ENCODE peak calls at places on chromosomes 11 and 22, in six cellular contexts. One of them, this sample, is unnamed.

GRCh38 chr11:61071208-61071681 is 31.0 kb upstream of the CD5 start:
- DNase-seq in transverse colon: peak
- DNase-seq in GM23338: no peak
- DNase-seq in stomach: no peak
- DNase-seq in MM.1S: no peak
- DNase-seq in activated CD8-positive, alpha-beta T cell treated with anti-CD3 and anti-CD28 coated beads for 36 hours: peak
- DNase-seq in this sample: peak

GRCh38 chr11:69416123-69416475 is 65.4 kb upstream of the LINC01488 start:
- DNase-seq in MM.1S: no peak
- DNase-seq in GM23338: no peak
- DNase-seq in activated CD8-positive, alpha-beta T cell treated with anti-CD3 and anti-CD28 coated beads for 36 hours: no peak
- DNase-seq in stomach: no peak
- DNase-seq in transverse colon: no peak
- DNase-seq in this sample: no peak

GRCh38 chr11:133927690-133928627 is 28.8 kb downstream of the IGSF9B start:
- DNase-seq in stomach: peak
- DNase-seq in transverse colon: peak
- DNase-seq in GM23338: peak
- DNase-seq in MM.1S: peak
- DNase-seq in activated CD8-positive, alpha-beta T cell treated with anti-CD3 and anti-CD28 coated beads for 36 hours: peak
- DNase-seq in this sample: peak

GRCh38 chr11:1049911-1050580 is 13.5 kb upstream of the MUC6 start:
- DNase-seq in GM23338: no peak
- DNase-seq in transverse colon: no peak
- DNase-seq in stomach: no peak
- DNase-seq in MM.1S: no peak
- DNase-seq in activated CD8-positive, alpha-beta T cell treated with anti-CD3 and anti-CD28 coated beads for 36 hours: no peak
- DNase-seq in this sample: no peak

GRCh38 chr11:58039589-58039988 is 8.8 kb downstream of the OR6Q1 start:
- DNase-seq in activated CD8-positive, alpha-beta T cell treated with anti-CD3 and anti-CD28 coated beads for 36 hours: no peak
- DNase-seq in stomach: no peak
- DNase-seq in MM.1S: no peak
- DNase-seq in GM23338: no peak
- DNase-seq in transverse colon: no peak
- DNase-seq in this sample: no peak

GRCh38 chr11:72569966-72570892 is 104.0 kb downstream of the PDE2A start:
- DNase-seq in activated CD8-positive, alpha-beta T cell treated with anti-CD3 and anti-CD28 coated beads for 36 hours: no peak
- DNase-seq in transverse colon: no peak
- DNase-seq in stomach: peak
- DNase-seq in MM.1S: no peak
- DNase-seq in GM23338: no peak
- DNase-seq in this sample: no peak

GRCh38 chr22:46336119-46337078 is 885 bp downstream of the TRMU start:
- DNase-seq in GM23338: peak
- DNase-seq in transverse colon: peak
- DNase-seq in stomach: peak
- DNase-seq in activated CD8-positive, alpha-beta T cell treated with anti-CD3 and anti-CD28 coated beads for 36 hours: peak
- DNase-seq in MM.1S: peak
- DNase-seq in this sample: no peak

GRCh38 chr11:107651672-107652071 is 60.2 kb downstream of the SLN start:
- DNase-seq in MM.1S: no peak
- DNase-seq in activated CD8-positive, alpha-beta T cell treated with anti-CD3 and anti-CD28 coated beads for 36 hours: no peak
- DNase-seq in stomach: no peak
- DNase-seq in GM23338: peak
- DNase-seq in transverse colon: no peak
- DNase-seq in this sample: no peak

GRCh38 chr22:46042786-46043185 is 65.8 kb upstream of the WNT7B start:
- DNase-seq in MM.1S: no peak
- DNase-seq in GM23338: no peak
- DNase-seq in transverse colon: no peak
- DNase-seq in activated CD8-positive, alpha-beta T cell treated with anti-CD3 and anti-CD28 coated beads for 36 hours: no peak
- DNase-seq in stomach: peak
- DNase-seq in this sample: no peak

GRCh38 chr11:70478194-70478890 is 80.0 kb downstream of the CTTN start:
- DNase-seq in transverse colon: no peak
- DNase-seq in MM.1S: no peak
- DNase-seq in GM23338: no peak
- DNase-seq in stomach: no peak
- DNase-seq in activated CD8-positive, alpha-beta T cell treated with anti-CD3 and anti-CD28 coated beads for 36 hours: no peak
- DNase-seq in this sample: no peak

GRCh38 chr11:22666320-22666699 is at the start of gene GAS2:
- DNase-seq in activated CD8-positive, alpha-beta T cell treated with anti-CD3 and anti-CD28 coated beads for 36 hours: no peak
- DNase-seq in MM.1S: no peak
- DNase-seq in GM23338: peak
- DNase-seq in transverse colon: no peak
- DNase-seq in stomach: no peak
- DNase-seq in this sample: no peak

GRCh38 chr11:71095294-71095850 is 157.0 kb downstream of the SHANK2 start:
- DNase-seq in activated CD8-positive, alpha-beta T cell treated with anti-CD3 and anti-CD28 coated beads for 36 hours: no peak
- DNase-seq in stomach: no peak
- DNase-seq in GM23338: no peak
- DNase-seq in transverse colon: no peak
- DNase-seq in MM.1S: no peak
- DNase-seq in this sample: no peak

GRCh38 chr11:108112059-108112458 is 9.3 kb upstream of the ACAT1 start:
- DNase-seq in stomach: no peak
- DNase-seq in activated CD8-positive, alpha-beta T cell treated with anti-CD3 and anti-CD28 coated beads for 36 hours: no peak
- DNase-seq in transverse colon: no peak
- DNase-seq in MM.1S: no peak
- DNase-seq in GM23338: no peak
- DNase-seq in this sample: no peak

GRCh38 chr11:81655351-81655750 is 1078.3 kb downstream of the FAM181B start:
- DNase-seq in MM.1S: no peak
- DNase-seq in stomach: no peak
- DNase-seq in GM23338: no peak
- DNase-seq in transverse colon: no peak
- DNase-seq in activated CD8-positive, alpha-beta T cell treated with anti-CD3 and anti-CD28 coated beads for 36 hours: no peak
- DNase-seq in this sample: no peak

GRCh38 chr11:117803896-117804295 is 6.9 kb upstream of the DSCAML1 start:
- DNase-seq in activated CD8-positive, alpha-beta T cell treated with anti-CD3 and anti-CD28 coated beads for 36 hours: no peak
- DNase-seq in MM.1S: no peak
- DNase-seq in stomach: no peak
- DNase-seq in transverse colon: no peak
- DNase-seq in GM23338: no peak
- DNase-seq in this sample: no peak

GRCh38 chr22:43491737-43492136 is 79.9 kb downstream of the MPPED1 start:
- DNase-seq in stomach: no peak
- DNase-seq in GM23338: no peak
- DNase-seq in transverse colon: no peak
- DNase-seq in MM.1S: no peak
- DNase-seq in activated CD8-positive, alpha-beta T cell treated with anti-CD3 and anti-CD28 coated beads for 36 hours: no peak
- DNase-seq in this sample: no peak

GRCh38 chr11:64245797-64246623 is 733 bp downstream of the PPP1R14B start:
- DNase-seq in MM.1S: peak
- DNase-seq in GM23338: peak
- DNase-seq in transverse colon: peak
- DNase-seq in activated CD8-positive, alpha-beta T cell treated with anti-CD3 and anti-CD28 coated beads for 36 hours: peak
- DNase-seq in stomach: peak
- DNase-seq in this sample: no peak
- TF ChIP-seq CTCF in MM.1S: no peak
- TF ChIP-seq CTCF in GM23338: no peak
- TF ChIP-seq CTCF in transverse colon: peak
- TF ChIP-seq CTCF in activated CD8-positive, alpha-beta T cell treated with anti-CD3 and anti-CD28 coated beads for 36 hours: no peak
- TF ChIP-seq CTCF in stomach: no peak
- TF ChIP-seq CTCF in this sample: no peak

DNA sequence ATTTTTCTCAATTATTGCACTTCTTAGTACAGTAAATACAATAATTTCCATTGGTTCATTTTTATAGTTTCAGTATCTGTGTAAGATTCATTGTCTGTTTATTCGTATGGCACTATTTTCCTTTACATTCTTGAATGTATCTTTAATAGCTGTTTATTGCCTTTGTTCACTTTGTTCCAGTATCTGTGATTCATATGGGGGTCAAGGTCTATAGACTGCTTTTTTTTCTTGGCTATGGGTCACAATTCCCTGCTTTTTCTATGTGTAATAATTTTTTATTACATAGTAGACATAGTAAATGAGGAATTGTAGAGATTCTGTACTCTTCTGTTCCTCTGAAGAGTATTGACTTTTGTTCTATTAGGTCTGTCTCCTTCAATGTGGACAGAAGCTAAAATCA is 10.5 kb downstream of the ACRV1 start:
- DNase-seq in stomach: no peak
- DNase-seq in MM.1S: no peak
- DNase-seq in activated CD8-positive, alpha-beta T cell treated with anti-CD3 and anti-CD28 coated beads for 36 hours: no peak
- DNase-seq in transverse colon: no peak
- DNase-seq in GM23338: no peak
- DNase-seq in this sample: no peak
- TF ChIP-seq CTCF in stomach: no peak
- TF ChIP-seq CTCF in MM.1S: no peak
- TF ChIP-seq CTCF in activated CD8-positive, alpha-beta T cell treated with anti-CD3 and anti-CD28 coated beads for 36 hours: no peak
- TF ChIP-seq CTCF in transverse colon: no peak
- TF ChIP-seq CTCF in GM23338: no peak
- TF ChIP-seq CTCF in this sample: no peak

DNA sequence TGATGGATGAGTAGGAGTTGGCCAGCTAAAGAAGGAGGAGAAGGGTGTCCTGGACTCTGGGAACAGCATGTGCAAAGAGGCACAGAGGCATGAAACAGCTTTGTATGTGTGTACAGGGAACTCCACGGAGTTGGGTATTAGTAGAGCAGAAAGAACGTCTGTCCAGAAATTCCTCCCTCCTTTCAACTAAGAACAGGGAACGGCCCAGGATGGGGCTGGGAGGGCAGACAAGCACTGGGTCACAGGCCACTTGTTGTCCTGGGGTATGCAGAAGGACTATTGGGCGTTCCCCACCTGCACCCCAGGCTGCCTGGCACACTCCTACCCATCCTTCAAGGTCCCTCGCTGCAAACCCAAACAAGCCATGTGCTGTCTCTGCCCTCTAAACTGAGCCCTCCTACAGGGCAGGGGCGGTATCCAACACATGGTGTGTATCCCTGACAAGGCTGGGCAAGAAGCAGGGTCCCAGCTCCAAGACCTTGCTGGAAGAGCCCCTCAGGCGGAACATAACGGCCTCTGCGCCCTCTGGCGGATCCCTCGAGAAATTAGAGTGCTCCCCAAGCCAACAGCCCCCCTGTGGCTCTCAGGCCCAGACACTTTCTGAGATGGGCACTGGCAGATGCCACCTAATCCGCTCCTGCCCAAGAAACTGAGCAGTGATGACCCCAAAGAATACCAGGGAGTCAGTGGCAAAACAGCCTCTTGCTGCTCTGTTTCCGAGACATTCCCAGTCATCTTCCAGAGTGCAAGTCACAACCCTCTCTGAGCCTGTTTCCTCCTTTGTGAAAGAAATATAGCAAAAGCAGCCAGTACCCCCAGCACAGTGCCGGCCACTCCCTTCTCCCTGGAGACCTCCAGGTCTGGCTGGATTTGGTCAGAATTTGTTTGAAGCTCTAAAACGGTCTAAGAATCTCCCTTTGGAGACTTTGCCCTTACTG is 1.6 kb upstream of the ELFN2 start:
- DNase-seq in GM23338: peak
- DNase-seq in stomach: peak
- DNase-seq in transverse colon: peak
- DNase-seq in activated CD8-positive, alpha-beta T cell treated with anti-CD3 and anti-CD28 coated beads for 36 hours: peak
- DNase-seq in MM.1S: peak
- DNase-seq in this sample: peak
- TF ChIP-seq CTCF in GM23338: peak
- TF ChIP-seq CTCF in stomach: no peak
- TF ChIP-seq CTCF in transverse colon: peak
- TF ChIP-seq CTCF in activated CD8-positive, alpha-beta T cell treated with anti-CD3 and anti-CD28 coated beads for 36 hours: peak
- TF ChIP-seq CTCF in MM.1S: peak
- TF ChIP-seq CTCF in this sample: peak

GRCh38 chr11:66268953-66269906 is 791 bp downstream of the RAB1B start:
- DNase-seq in transverse colon: no peak
- DNase-seq in stomach: no peak
- DNase-seq in GM23338: peak
- DNase-seq in MM.1S: no peak
- DNase-seq in activated CD8-positive, alpha-beta T cell treated with anti-CD3 and anti-CD28 coated beads for 36 hours: peak
- DNase-seq in this sample: peak
- TF ChIP-seq CTCF in transverse colon: peak
- TF ChIP-seq CTCF in stomach: no peak
- TF ChIP-seq CTCF in GM23338: peak
- TF ChIP-seq CTCF in MM.1S: peak
- TF ChIP-seq CTCF in activated CD8-positive, alpha-beta T cell treated with anti-CD3 and anti-CD28 coated beads for 36 hours: peak
- TF ChIP-seq CTCF in this sample: no peak

GRCh38 chr11:123601136-123601535 is 53.3 kb downstream of the SCN3B start:
- DNase-seq in stomach: no peak
- DNase-seq in transverse colon: no peak
- DNase-seq in MM.1S: no peak
- DNase-seq in activated CD8-positive, alpha-beta T cell treated with anti-CD3 and anti-CD28 coated beads for 36 hours: no peak
- DNase-seq in GM23338: no peak
- DNase-seq in this sample: no peak

GRCh38 chr11:123594188-123594901 is 60.1 kb downstream of the SCN3B start:
- DNase-seq in transverse colon: no peak
- DNase-seq in GM23338: no peak
- DNase-seq in MM.1S: no peak
- DNase-seq in stomach: no peak
- DNase-seq in activated CD8-positive, alpha-beta T cell treated with anti-CD3 and anti-CD28 coated beads for 36 hours: no peak
- DNase-seq in this sample: no peak

GRCh38 chr11:123601737-123602136 is 52.7 kb downstream of the SCN3B start:
- DNase-seq in transverse colon: no peak
- DNase-seq in activated CD8-positive, alpha-beta T cell treated with anti-CD3 and anti-CD28 coated beads for 36 hours: no peak
- DNase-seq in GM23338: no peak
- DNase-seq in stomach: no peak
- DNase-seq in MM.1S: no peak
- DNase-seq in this sample: no peak

GRCh38 chr11:123594921-123595320 is 59.5 kb downstream of the SCN3B start:
- DNase-seq in stomach: no peak
- DNase-seq in MM.1S: no peak
- DNase-seq in GM23338: no peak
- DNase-seq in activated CD8-positive, alpha-beta T cell treated with anti-CD3 and anti-CD28 coated beads for 36 hours: no peak
- DNase-seq in transverse colon: no peak
- DNase-seq in this sample: no peak

GRCh38 chr11:123597859-123598258 is 56.6 kb downstream of the SCN3B start:
- DNase-seq in activated CD8-positive, alpha-beta T cell treated with anti-CD3 and anti-CD28 coated beads for 36 hours: no peak
- DNase-seq in MM.1S: no peak
- DNase-seq in transverse colon: no peak
- DNase-seq in stomach: no peak
- DNase-seq in GM23338: no peak
- DNase-seq in this sample: no peak
- TF ChIP-seq CTCF in activated CD8-positive, alpha-beta T cell treated with anti-CD3 and anti-CD28 coated beads for 36 hours: no peak
- TF ChIP-seq CTCF in MM.1S: no peak
- TF ChIP-seq CTCF in transverse colon: no peak
- TF ChIP-seq CTCF in stomach: no peak
- TF ChIP-seq CTCF in GM23338: no peak
- TF ChIP-seq CTCF in this sample: no peak

GRCh38 chr11:29333993-29334780 is 682.6 kb downstream of the KCNA4 start:
- DNase-seq in GM23338: peak
- DNase-seq in MM.1S: peak
- DNase-seq in transverse colon: no peak
- DNase-seq in stomach: no peak
- DNase-seq in activated CD8-positive, alpha-beta T cell treated with anti-CD3 and anti-CD28 coated beads for 36 hours: no peak
- DNase-seq in this sample: peak
- TF ChIP-seq CTCF in GM23338: peak
- TF ChIP-seq CTCF in MM.1S: peak
- TF ChIP-seq CTCF in transverse colon: peak
- TF ChIP-seq CTCF in stomach: no peak
- TF ChIP-seq CTCF in activated CD8-positive, alpha-beta T cell treated with anti-CD3 and anti-CD28 coated beads for 36 hours: no peak
- TF ChIP-seq CTCF in this sample: no peak